ENCODE peak calls at places on chromosomes 16 and 17, in nine cellular contexts. One of them, this sample, is unnamed.

GRCh38 chr17:79622201-79622601 is 11.3 kb upstream of the RBFOX3 start:
- DNase-seq in SK-N-SH: peak; percentile 36
- DNase-seq in fibroblast of lung: no peak
- DNase-seq in tibial artery: peak; percentile 19
- DNase-seq in body of pancreas: no peak
- DNase-seq in cardiac muscle cell: no peak
- DNase-seq in right lobe of liver: peak; percentile 39
- DNase-seq in ovary: no peak
- DNase-seq in brain microvascular endothelial cell: no peak
- DNase-seq in this sample: peak; percentile 26

GRCh38 chr16:50683689-50684374 is 2.7 kb upstream of the SNX20 start:
- DNase-seq in body of pancreas: no peak
- DNase-seq in tibial artery: no peak
- DNase-seq in ovary: no peak
- DNase-seq in fibroblast of lung: no peak
- DNase-seq in right lobe of liver: no peak
- DNase-seq in brain microvascular endothelial cell: no peak
- DNase-seq in SK-N-SH: no peak
- DNase-seq in cardiac muscle cell: no peak
- DNase-seq in this sample: peak; percentile 63

GRCh38 chr17:80692931-80693467 is 148.4 kb downstream of the RPTOR start:
- DNase-seq in body of pancreas: no peak
- DNase-seq in brain microvascular endothelial cell: no peak
- DNase-seq in right lobe of liver: no peak
- DNase-seq in fibroblast of lung: no peak
- DNase-seq in cardiac muscle cell: no peak
- DNase-seq in SK-N-SH: peak; percentile 80
- DNase-seq in tibial artery: no peak
- DNase-seq in ovary: no peak
- DNase-seq in this sample: peak; percentile 53

GRCh38 chr16:264440-264951 is 11.2 kb downstream of the RGS11 start:
- DNase-seq in right lobe of liver: no peak
- DNase-seq in brain microvascular endothelial cell: no peak
- DNase-seq in fibroblast of lung: no peak
- DNase-seq in ovary: no peak
- DNase-seq in body of pancreas: no peak
- DNase-seq in tibial artery: no peak
- DNase-seq in SK-N-SH: peak; percentile 14
- DNase-seq in cardiac muscle cell: no peak
- DNase-seq in this sample: no peak

GRCh38 chr16:57711331-57711730 is 16.7 kb downstream of the DRC7 start:
- DNase-seq in right lobe of liver: no peak
- DNase-seq in SK-N-SH: no peak
- DNase-seq in brain microvascular endothelial cell: no peak
- DNase-seq in cardiac muscle cell: no peak
- DNase-seq in body of pancreas: no peak
- DNase-seq in tibial artery: no peak
- DNase-seq in fibroblast of lung: no peak
- DNase-seq in ovary: no peak
- DNase-seq in this sample: no peak

GRCh38 chr17:41462705-41463104 is 4.5 kb downstream of the KRT32 start:
- DNase-seq in ovary: no peak
- DNase-seq in tibial artery: no peak
- DNase-seq in right lobe of liver: no peak
- DNase-seq in fibroblast of lung: no peak
- DNase-seq in SK-N-SH: no peak
- DNase-seq in cardiac muscle cell: no peak
- DNase-seq in brain microvascular endothelial cell: no peak
- DNase-seq in body of pancreas: no peak
- DNase-seq in this sample: no peak

GRCh38 chr17:59963738-59964454 is 644 bp downstream of the RNFT1 start:
- DNase-seq in SK-N-SH: peak; percentile 62
- DNase-seq in tibial artery: peak; percentile 53
- DNase-seq in brain microvascular endothelial cell: peak; percentile 60
- DNase-seq in ovary: peak; percentile 34
- DNase-seq in cardiac muscle cell: peak; percentile 58
- DNase-seq in right lobe of liver: peak; percentile 64
- DNase-seq in fibroblast of lung: peak; percentile 67
- DNase-seq in body of pancreas: peak; percentile 57
- DNase-seq in this sample: peak; percentile 70

GRCh38 chr17:56718515-56718914 is 115.2 kb downstream of the C17orf67 start:
- DNase-seq in SK-N-SH: no peak
- DNase-seq in ovary: no peak
- DNase-seq in tibial artery: no peak
- DNase-seq in right lobe of liver: no peak
- DNase-seq in body of pancreas: no peak
- DNase-seq in fibroblast of lung: no peak
- DNase-seq in cardiac muscle cell: no peak
- DNase-seq in brain microvascular endothelial cell: no peak
- DNase-seq in this sample: no peak

GRCh38 chr16:85734311-85735017 is 16.4 kb downstream of the C16orf74 start:
- DNase-seq in SK-N-SH: no peak
- DNase-seq in cardiac muscle cell: no peak
- DNase-seq in body of pancreas: peak; percentile 54
- DNase-seq in fibroblast of lung: no peak
- DNase-seq in brain microvascular endothelial cell: no peak
- DNase-seq in tibial artery: no peak
- DNase-seq in right lobe of liver: no peak
- DNase-seq in ovary: no peak
- DNase-seq in this sample: no peak

GRCh38 chr17:60900688-60901087 is 223.0 kb downstream of the BCAS3 start:
- DNase-seq in brain microvascular endothelial cell: no peak
- DNase-seq in right lobe of liver: no peak
- DNase-seq in ovary: no peak
- DNase-seq in fibroblast of lung: no peak
- DNase-seq in tibial artery: no peak
- DNase-seq in SK-N-SH: no peak
- DNase-seq in cardiac muscle cell: no peak
- DNase-seq in body of pancreas: no peak
- DNase-seq in this sample: no peak

GRCh38 chr17:59838196-59838911 is 54.4 kb downstream of the TUBD1 start:
- DNase-seq in body of pancreas: peak; percentile 40
- DNase-seq in fibroblast of lung: peak; percentile 44
- DNase-seq in right lobe of liver: no peak
- DNase-seq in tibial artery: no peak
- DNase-seq in ovary: no peak
- DNase-seq in brain microvascular endothelial cell: peak; percentile 40
- DNase-seq in cardiac muscle cell: peak; percentile 68
- DNase-seq in SK-N-SH: no peak
- DNase-seq in this sample: no peak

GRCh38 chr16:30006095-30006473 is 4.7 kb downstream of the DOC2A start:
- DNase-seq in tibial artery: no peak
- DNase-seq in cardiac muscle cell: no peak
- DNase-seq in fibroblast of lung: no peak
- DNase-seq in right lobe of liver: no peak
- DNase-seq in SK-N-SH: no peak
- DNase-seq in ovary: no peak
- DNase-seq in brain microvascular endothelial cell: no peak
- DNase-seq in body of pancreas: no peak
- DNase-seq in this sample: peak; percentile 81

GRCh38 chr16:82990155-82990554 is 363.4 kb downstream of the CDH13 start:
- DNase-seq in tibial artery: no peak
- DNase-seq in ovary: no peak
- DNase-seq in brain microvascular endothelial cell: peak; percentile 50
- DNase-seq in cardiac muscle cell: peak; percentile 32
- DNase-seq in body of pancreas: no peak
- DNase-seq in fibroblast of lung: peak; percentile 82
- DNase-seq in SK-N-SH: no peak
- DNase-seq in right lobe of liver: no peak
- DNase-seq in this sample: no peak

GRCh38 chr17:46764709-46765401 is 53.6 kb downstream of the WNT3 start:
- DNase-seq in body of pancreas: peak; percentile 85
- DNase-seq in fibroblast of lung: peak; percentile 93
- DNase-seq in ovary: no peak
- DNase-seq in right lobe of liver: no peak
- DNase-seq in SK-N-SH: peak; percentile 59
- DNase-seq in cardiac muscle cell: peak; percentile 91
- DNase-seq in brain microvascular endothelial cell: peak; percentile 42
- DNase-seq in tibial artery: no peak
- DNase-seq in this sample: peak; percentile 84

GRCh38 chr17:81819648-81820171 is 13.4 kb downstream of the MCRIP1 start:
- DNase-seq in SK-N-SH: no peak
- DNase-seq in cardiac muscle cell: no peak
- DNase-seq in right lobe of liver: no peak
- DNase-seq in ovary: no peak
- DNase-seq in body of pancreas: no peak
- DNase-seq in fibroblast of lung: no peak
- DNase-seq in brain microvascular endothelial cell: no peak
- DNase-seq in tibial artery: no peak
- DNase-seq in this sample: no peak

GRCh38 chr16:20916289-20916688 is 15.7 kb downstream of the LYRM1 start:
- DNase-seq in brain microvascular endothelial cell: no peak
- DNase-seq in right lobe of liver: no peak
- DNase-seq in tibial artery: no peak
- DNase-seq in body of pancreas: no peak
- DNase-seq in fibroblast of lung: no peak
- DNase-seq in SK-N-SH: no peak
- DNase-seq in cardiac muscle cell: no peak
- DNase-seq in ovary: no peak
- DNase-seq in this sample: no peak

DNA sequence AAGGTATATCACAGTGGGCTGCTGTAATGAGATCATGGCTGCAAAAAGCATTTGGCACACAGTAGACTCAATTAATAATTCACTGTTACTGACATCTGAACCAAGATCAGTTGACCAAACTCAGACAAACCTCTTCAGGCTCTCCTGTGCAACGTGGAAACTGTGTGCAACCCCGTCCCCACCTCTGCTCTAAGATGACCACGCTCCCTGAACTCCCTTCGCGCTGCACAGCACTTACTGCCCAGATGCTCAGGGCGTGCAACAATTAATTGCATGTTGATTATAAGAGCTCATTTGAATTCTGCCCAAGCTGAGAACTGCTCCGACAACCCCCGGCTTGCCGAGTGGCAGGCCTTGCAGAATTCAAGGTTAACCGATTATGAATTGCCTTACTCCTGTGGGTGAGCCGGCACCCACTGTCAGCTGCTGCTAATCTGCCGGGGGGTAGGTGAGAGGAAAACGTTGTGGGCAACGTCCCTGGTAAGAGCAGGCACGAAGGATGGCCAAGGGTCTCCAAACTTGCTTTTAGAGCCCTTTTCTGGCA is 1.3 kb upstream of the GSG1L start:
- DNase-seq in tibial artery: no peak
- DNase-seq in SK-N-SH: no peak
- DNase-seq in right lobe of liver: no peak
- DNase-seq in ovary: no peak
- DNase-seq in body of pancreas: no peak
- DNase-seq in brain microvascular endothelial cell: no peak
- DNase-seq in fibroblast of lung: no peak
- DNase-seq in cardiac muscle cell: no peak
- DNase-seq in this sample: no peak
- H3K27me3 ChIP-seq in tibial artery: peaks cover 34% of the 10 kb centered on the region
- H3K27me3 ChIP-seq in SK-N-SH: peaks cover 30% of the 10 kb centered on the region
- H3K27me3 ChIP-seq in right lobe of liver: peaks cover 12% of the 10 kb centered on the region
- H3K27me3 ChIP-seq in ovary: no peaks in the 10 kb centered on the region
- H3K27me3 ChIP-seq in body of pancreas: peaks cover 10% of the 10 kb centered on the region
- H3K27me3 ChIP-seq in brain microvascular endothelial cell: peaks cover 57% of the 10 kb centered on the region
- H3K27me3 ChIP-seq in fibroblast of lung: peaks cover 47% of the 10 kb centered on the region
- H3K27me3 ChIP-seq in cardiac muscle cell: peaks cover 69% of the 10 kb centered on the region
- H3K27me3 ChIP-seq in this sample: peaks cover 25% of the 10 kb centered on the region

GRCh38 chr16:2473425-2473926 is 1.5 kb upstream of the TBC1D24 start:
- DNase-seq in cardiac muscle cell: no peak
- DNase-seq in SK-N-SH: peak; percentile 74
- DNase-seq in tibial artery: no peak
- DNase-seq in fibroblast of lung: no peak
- DNase-seq in ovary: no peak
- DNase-seq in brain microvascular endothelial cell: no peak
- DNase-seq in body of pancreas: no peak
- DNase-seq in right lobe of liver: peak; percentile 56
- DNase-seq in this sample: no peak

GRCh38 chr16:2472885-2473284 is 1.8 kb downstream of the NTN3 start:
- DNase-seq in tibial artery: no peak
- DNase-seq in brain microvascular endothelial cell: no peak
- DNase-seq in fibroblast of lung: no peak
- DNase-seq in ovary: no peak
- DNase-seq in cardiac muscle cell: no peak
- DNase-seq in right lobe of liver: peak; percentile 76
- DNase-seq in body of pancreas: no peak
- DNase-seq in SK-N-SH: no peak
- DNase-seq in this sample: no peak

GRCh38 chr16:2471016-2471652 is at the start of gene NTN3:
- DNase-seq in fibroblast of lung: no peak
- DNase-seq in ovary: no peak
- DNase-seq in tibial artery: no peak
- DNase-seq in SK-N-SH: peak; percentile 91
- DNase-seq in cardiac muscle cell: no peak
- DNase-seq in body of pancreas: no peak
- DNase-seq in brain microvascular endothelial cell: no peak
- DNase-seq in right lobe of liver: peak; percentile 56
- DNase-seq in this sample: no peak

GRCh38 chr16:2471653-2472487 is 773 bp downstream of the NTN3 start:
- DNase-seq in fibroblast of lung: no peak
- DNase-seq in brain microvascular endothelial cell: no peak
- DNase-seq in cardiac muscle cell: no peak
- DNase-seq in SK-N-SH: peak; percentile 54
- DNase-seq in tibial artery: no peak
- DNase-seq in ovary: no peak
- DNase-seq in body of pancreas: no peak
- DNase-seq in right lobe of liver: peak; percentile 86
- DNase-seq in this sample: no peak

DNA sequence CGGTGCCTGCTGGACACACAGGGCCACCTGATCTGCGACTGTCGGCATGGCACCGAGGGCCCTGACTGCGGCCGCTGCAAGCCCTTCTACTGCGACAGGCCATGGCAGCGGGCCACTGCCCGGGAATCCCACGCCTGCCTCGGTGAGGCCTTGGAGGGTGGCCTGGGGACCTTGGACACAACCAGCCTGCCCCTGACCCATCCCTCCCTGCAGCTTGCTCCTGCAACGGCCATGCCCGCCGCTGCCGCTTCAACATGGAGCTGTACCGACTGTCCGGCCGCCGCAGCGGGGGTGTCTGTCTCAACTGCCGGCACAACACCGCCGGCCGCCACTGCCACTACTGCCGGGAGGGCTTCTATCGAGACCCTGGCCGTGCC is 1.4 kb downstream of the NTN3 start:
- DNase-seq in ovary: no peak
- DNase-seq in tibial artery: no peak
- DNase-seq in body of pancreas: no peak
- DNase-seq in right lobe of liver: peak; percentile 59
- DNase-seq in SK-N-SH: no peak
- DNase-seq in cardiac muscle cell: no peak
- DNase-seq in fibroblast of lung: no peak
- DNase-seq in brain microvascular endothelial cell: no peak
- DNase-seq in this sample: no peak
- H3K27me3 ChIP-seq in ovary: peaks cover 6% of the 10 kb centered on the region
- H3K27me3 ChIP-seq in tibial artery: peaks cover 61% of the 10 kb centered on the region
- H3K27me3 ChIP-seq in body of pancreas: no peaks in the 10 kb centered on the region
- H3K27me3 ChIP-seq in right lobe of liver: no peaks in the 10 kb centered on the region
- H3K27me3 ChIP-seq in SK-N-SH: no peaks in the 10 kb centered on the region
- H3K27me3 ChIP-seq in cardiac muscle cell: peaks cover 15% of the 10 kb centered on the region
- H3K27me3 ChIP-seq in fibroblast of lung: no peaks in the 10 kb centered on the region
- H3K27me3 ChIP-seq in brain microvascular endothelial cell: no peaks in the 10 kb centered on the region
- H3K27me3 ChIP-seq in this sample: peaks cover 69% of the 10 kb centered on the region

GRCh38 chr17:3418222-3418621 is 7.1 kb downstream of the OR3A3 start:
- DNase-seq in brain microvascular endothelial cell: no peak
- DNase-seq in cardiac muscle cell: no peak
- DNase-seq in tibial artery: no peak
- DNase-seq in ovary: no peak
- DNase-seq in fibroblast of lung: no peak
- DNase-seq in right lobe of liver: no peak
- DNase-seq in SK-N-SH: no peak
- DNase-seq in body of pancreas: no peak
- DNase-seq in this sample: no peak
- H3K27me3 ChIP-seq in brain microvascular endothelial cell: no peaks in the 10 kb centered on the region
- H3K27me3 ChIP-seq in cardiac muscle cell: no peaks in the 10 kb centered on the region
- H3K27me3 ChIP-seq in tibial artery: no peaks in the 10 kb centered on the region
- H3K27me3 ChIP-seq in ovary: no peaks in the 10 kb centered on the region
- H3K27me3 ChIP-seq in fibroblast of lung: no peaks in the 10 kb centered on the region
- H3K27me3 ChIP-seq in right lobe of liver: no peaks in the 10 kb centered on the region
- H3K27me3 ChIP-seq in SK-N-SH: no peaks in the 10 kb centered on the region
- H3K27me3 ChIP-seq in body of pancreas: no peaks in the 10 kb centered on the region
- H3K27me3 ChIP-seq in this sample: no peaks in the 10 kb centered on the region

GRCh38 chr16:18937390-18937789 is 11.2 kb upstream of the SMG1 start:
- DNase-seq in body of pancreas: no peak
- DNase-seq in SK-N-SH: no peak
- DNase-seq in brain microvascular endothelial cell: no peak
- DNase-seq in right lobe of liver: no peak
- DNase-seq in fibroblast of lung: no peak
- DNase-seq in ovary: no peak
- DNase-seq in cardiac muscle cell: no peak
- DNase-seq in tibial artery: no peak
- DNase-seq in this sample: no peak
- H3K27me3 ChIP-seq in body of pancreas: no peaks in the 10 kb centered on the region
- H3K27me3 ChIP-seq in SK-N-SH: no peaks in the 10 kb centered on the region
- H3K27me3 ChIP-seq in brain microvascular endothelial cell: no peaks in the 10 kb centered on the region
- H3K27me3 ChIP-seq in right lobe of liver: no peaks in the 10 kb centered on the region
- H3K27me3 ChIP-seq in fibroblast of lung: no peaks in the 10 kb centered on the region
- H3K27me3 ChIP-seq in ovary: no peaks in the 10 kb centered on the region
- H3K27me3 ChIP-seq in cardiac muscle cell: no peaks in the 10 kb centered on the region
- H3K27me3 ChIP-seq in tibial artery: no peaks in the 10 kb centered on the region
- H3K27me3 ChIP-seq in this sample: no peaks in the 10 kb centered on the region